ENCODE peak calls at places on chromosomes 1 and 21, in seven cellular contexts. W is T-helper 2 cell, N is AG09319, F is WTC11, V is nucleus accumbens, E is iris pigment epithelial cell, D is skeletal muscle cell. J is an unnamed sample.

GRCh38 chr1:111976842-111977241 is 12.6 kb downstream of the KCND3 start:
- DNase-seq in W (no peak), N (no peak), F (no peak), V (no peak), E (no peak), D (no peak), J (no peak)

GRCh38 chr1:186225089-186225488 is 150.0 kb downstream of the TPR start:
- DNase-seq in W (no peak), N (no peak), F (no peak), V (no peak), E (peak; percentile 44), D (no peak), J (no peak)

GRCh38 chr1:41629571-41629970 is 145.1 kb upstream of the EDN2 start:
- DNase-seq in W (no peak), N (no peak), F (no peak), V (no peak), E (peak; percentile 74), D (peak; percentile 69), J (no peak)

GRCh38 chr1:184497962-184498723 is 111.3 kb downstream of the C1orf21 start:
- DNase-seq in W (no peak), N (no peak), F (peak; percentile 72), V (no peak), E (no peak), D (no peak), J (no peak)

GRCh38 chr1:248886237-248886895 is 19.7 kb upstream of the PGBD2 start:
- DNase-seq in W (no peak), N (no peak), F (no peak), V (no peak), E (no peak), D (peak; percentile 11), J (peak; percentile 8)

GRCh38 chr1:162179121-162179520 is 109.6 kb downstream of the NOS1AP start:
- DNase-seq in W (no peak), N (no peak), F (no peak), V (no peak), E (no peak), D (no peak), J (no peak)

GRCh38 chr1:66227966-66228365 is 306.0 kb upstream of the SGIP1 start:
- DNase-seq in W (no peak), N (no peak), F (no peak), V (no peak), E (no peak), D (no peak), J (no peak)

GRCh38 chr1:64387382-64388066 is 82.4 kb upstream of the CACHD1 start:
- DNase-seq in W (no peak), N (no peak), F (no peak), V (no peak), E (no peak), D (no peak), J (no peak)

GRCh38 chr1:40379785-40380452 is 6.4 kb downstream of the SMAP2 start:
- DNase-seq in W (no peak), N (no peak), F (no peak), V (no peak), E (peak; percentile 63), D (peak; percentile 79), J (no peak)

GRCh38 chr1:59150537-59151386 is 146.1 kb upstream of the FGGY start:
- DNase-seq in W (no peak), N (peak; percentile 98), F (no peak), V (no peak), E (peak; percentile 94), D (peak; percentile 100), J (no peak)

GRCh38 chr21:42174173-42174572 is 44.8 kb upstream of the ABCG1 start:
- DNase-seq in W (no peak), N (no peak), F (no peak), V (no peak), E (no peak), D (no peak), J (no peak)

GRCh38 chr1:1213153-1213918 is 617 bp downstream of the TNFRSF4 start:
- DNase-seq in W (peak; percentile 69), N (no peak), F (no peak), V (no peak), E (no peak), D (no peak), J (no peak)

GRCh38 chr1:93591291-93591832 is 90.3 kb downstream of the BCAR3 start:
- DNase-seq in W (no peak), N (no peak), F (no peak), V (no peak), E (no peak), D (no peak), J (no peak)

GRCh38 chr21:17679002-17679600 is 66.4 kb upstream of the BTG3 start:
- DNase-seq in W (peak; percentile 39), N (peak; percentile 40), F (no peak), V (no peak), E (peak; percentile 74), D (peak; percentile 41), J (no peak)

J was measured in stimulated activated effector memory CD8-positive, alpha-beta T cell treated with anti-CD3 and anti-CD28 coated beads, Interleukin-12 subunit alpha, Interleukin-12 subunit beta, amount 100 ng/mL, for 72 hours.